ENCODE peak calls at places on chromosome 16, in four cellular contexts. One of them, this sample, is unnamed.

GRCh38 chr16:82504811-82505210 is 122.0 kb upstream of the CDH13 start:
- DNase-seq in H1: no peak
- DNase-seq in K562: no peak
- DNase-seq in HepG2: no peak
- DNase-seq in this sample: no peak

GRCh38 chr16:19284207-19284606 is 1.3 kb upstream of the CLEC19A start:
- DNase-seq in H1: no peak
- DNase-seq in K562: no peak
- DNase-seq in HepG2: no peak
- DNase-seq in this sample: peak; percentile 58

GRCh38 chr16:48152226-48152625 is 3.6 kb downstream of the ABCC12 start:
- DNase-seq in K562: no peak
- DNase-seq in H1: no peak
- DNase-seq in HepG2: no peak
- DNase-seq in this sample: no peak

GRCh38 chr16:47851026-47851610 is 304.7 kb downstream of the ABCC12 start:
- DNase-seq in H1: peak; percentile 33
- DNase-seq in K562: no peak
- DNase-seq in HepG2: no peak
- DNase-seq in this sample: no peak

GRCh38 chr16:31083081-31083480 is 5.7 kb downstream of the PRSS53 start:
- DNase-seq in H1: no peak
- DNase-seq in HepG2: no peak
- DNase-seq in K562: no peak
- DNase-seq in this sample: no peak

GRCh38 chr16:82660078-82660645 is 33.4 kb downstream of the CDH13 start:
- DNase-seq in K562: no peak
- DNase-seq in H1: no peak
- DNase-seq in HepG2: no peak
- DNase-seq in this sample: no peak

GRCh38 chr16:31113420-31114124 is 3.9 kb upstream of the KAT8 start:
- DNase-seq in H1: no peak
- DNase-seq in HepG2: peak; percentile 57
- DNase-seq in K562: no peak
- DNase-seq in this sample: no peak

GRCh38 chr16:4800290-4801041 is 2.0 kb downstream of the ROGDI start:
- DNase-seq in HepG2: peak; percentile 56
- DNase-seq in K562: no peak
- DNase-seq in H1: no peak
- DNase-seq in this sample: no peak

GRCh38 chr16:7227193-7227825 is 105.3 kb upstream of the RBFOX1 start:
- DNase-seq in K562: no peak
- DNase-seq in H1: peak; percentile 60
- DNase-seq in HepG2: no peak
- DNase-seq in this sample: no peak

GRCh38 chr16:67923414-67924127 is 8.1 kb downstream of the CTRL start:
- DNase-seq in HepG2: no peak
- DNase-seq in K562: no peak
- DNase-seq in H1: no peak
- DNase-seq in this sample: no peak

GRCh38 chr16:66717776-66718175 is 21.2 kb upstream of the CMTM4 start:
- DNase-seq in K562: no peak
- DNase-seq in HepG2: no peak
- DNase-seq in H1: no peak
- DNase-seq in this sample: no peak

GRCh38 chr16:80666378-80667257 is 125.8 kb downstream of the DYNLRB2 start:
- DNase-seq in H1: no peak
- DNase-seq in HepG2: no peak
- DNase-seq in K562: no peak
- DNase-seq in this sample: no peak

GRCh38 chr16:4207683-4208528 is 34.0 kb downstream of the SRL start:
- DNase-seq in H1: no peak
- DNase-seq in HepG2: no peak
- DNase-seq in K562: peak; percentile 62
- DNase-seq in this sample: no peak

GRCh38 chr16:29806096-29806579 is at the start of gene MAZ:
- DNase-seq in H1: no peak
- DNase-seq in HepG2: no peak
- DNase-seq in K562: no peak
- DNase-seq in this sample: no peak

GRCh38 chr16:29857133-29857760 is 5.8 kb downstream of the CDIPT start:
- DNase-seq in HepG2: no peak
- DNase-seq in H1: no peak
- DNase-seq in K562: no peak
- DNase-seq in this sample: no peak

GRCh38 chr16:26710475-26710874 is 356.3 kb upstream of the C16orf82 start:
- DNase-seq in H1: no peak
- DNase-seq in HepG2: no peak
- DNase-seq in K562: no peak
- DNase-seq in this sample: no peak

GRCh38 chr16:57301126-57301817 is 16.8 kb upstream of the PLLP start:
- DNase-seq in K562: no peak
- DNase-seq in H1: no peak
- DNase-seq in HepG2: no peak
- DNase-seq in this sample: no peak

GRCh38 chr16:64507240-64508024 is 614.4 kb downstream of the CDH11 start:
- DNase-seq in H1: no peak
- DNase-seq in K562: no peak
- DNase-seq in HepG2: no peak
- DNase-seq in this sample: no peak

GRCh38 chr16:46857261-46857962 is 26.4 kb upstream of the C16orf87 start:
- DNase-seq in H1: no peak
- DNase-seq in K562: peak; percentile 23
- DNase-seq in HepG2: peak; percentile 65
- DNase-seq in this sample: peak; percentile 55

GRCh38 chr16:7325835-7326234 is 6.8 kb upstream of the RBFOX1 start:
- DNase-seq in K562: no peak
- DNase-seq in H1: no peak
- DNase-seq in HepG2: no peak
- DNase-seq in this sample: no peak

GRCh38 chr16:26175944-26176343 is 484.2 kb downstream of the HS3ST4 start:
- DNase-seq in HepG2: no peak
- DNase-seq in H1: no peak
- DNase-seq in K562: no peak
- DNase-seq in this sample: no peak

GRCh38 chr16:23137256-23137655 is 12.0 kb downstream of the USP31 start:
- DNase-seq in K562: no peak
- DNase-seq in H1: no peak
- DNase-seq in HepG2: no peak
- DNase-seq in this sample: no peak

GRCh38 chr16:24286713-24287405 is 30.7 kb downstream of the CACNG3 start:
- DNase-seq in H1: no peak
- DNase-seq in HepG2: no peak
- DNase-seq in K562: no peak
- DNase-seq in this sample: no peak

GRCh38 chr16:81693467-81694303 is 85.4 kb upstream of the PLCG2 start:
- DNase-seq in H1: no peak
- DNase-seq in HepG2: no peak
- DNase-seq in K562: no peak
- DNase-seq in this sample: no peak

GRCh38 chr16:15899538-15900100 is 11.2 kb upstream of the CEP20 start:
- DNase-seq in K562: peak; percentile 62
- DNase-seq in HepG2: peak; percentile 95
- DNase-seq in H1: no peak
- DNase-seq in this sample: peak; percentile 95

GRCh38 chr16:27838536-27839175 is 224.9 kb downstream of the GSG1L start:
- DNase-seq in HepG2: no peak
- DNase-seq in K562: no peak
- DNase-seq in H1: no peak
- DNase-seq in this sample: no peak
- TF ChIP-seq RAD21 in HepG2: no peak
- TF ChIP-seq RAD21 in K562: no peak
- TF ChIP-seq RAD21 in H1: no peak
- TF ChIP-seq RAD21 in this sample: no peak

DNA sequence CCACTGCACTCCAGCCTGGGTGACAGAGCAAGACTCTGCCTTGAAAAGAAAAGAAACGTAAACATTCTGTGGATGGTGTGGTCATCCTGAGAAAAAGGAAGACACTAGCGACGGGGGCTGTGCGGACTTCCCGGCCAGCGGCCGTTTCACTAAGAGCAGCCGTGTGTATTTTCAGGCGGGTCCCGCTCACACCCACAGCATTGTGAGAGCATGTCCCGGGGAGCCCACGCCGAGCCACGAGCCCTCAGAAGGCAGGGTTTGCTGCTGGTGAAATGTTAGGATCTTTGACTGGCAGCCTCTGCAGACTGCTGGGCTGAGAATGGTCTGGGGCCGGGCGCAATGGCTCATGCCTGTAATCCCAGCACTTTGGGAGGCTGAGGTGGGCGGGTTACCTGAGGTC is 40.3 kb downstream of the LMF1 start:
- DNase-seq in HepG2: no peak
- DNase-seq in H1: no peak
- DNase-seq in K562: no peak
- DNase-seq in this sample: no peak
- TF ChIP-seq HDAC2 in HepG2: no peak
- TF ChIP-seq HDAC2 in H1: no peak
- TF ChIP-seq HDAC2 in K562: no peak
- TF ChIP-seq HDAC2 in this sample: no peak

GRCh38 chr16:84911490-84912216 is 91.9 kb downstream of the CRISPLD2 start:
- DNase-seq in HepG2: no peak
- DNase-seq in H1: no peak
- DNase-seq in K562: no peak
- DNase-seq in this sample: no peak

GRCh38 chr16:84916156-84916555 is 95.2 kb downstream of the ZDHHC7 start:
- DNase-seq in H1: no peak
- DNase-seq in HepG2: no peak
- DNase-seq in K562: no peak
- DNase-seq in this sample: no peak

GRCh38 chr16:84916850-84917249 is 94.5 kb downstream of the ZDHHC7 start:
- DNase-seq in HepG2: no peak
- DNase-seq in H1: no peak
- DNase-seq in K562: no peak
- DNase-seq in this sample: no peak

GRCh38 chr16:84913315-84913714 is 93.5 kb downstream of the CRISPLD2 start:
- DNase-seq in HepG2: no peak
- DNase-seq in H1: no peak
- DNase-seq in K562: no peak
- DNase-seq in this sample: no peak

GRCh38 chr16:84914273-84914672 is 94.5 kb downstream of the CRISPLD2 start:
- DNase-seq in HepG2: no peak
- DNase-seq in K562: no peak
- DNase-seq in H1: no peak
- DNase-seq in this sample: no peak
- TF ChIP-seq JUN in HepG2: no peak
- TF ChIP-seq JUN in K562: no peak
- TF ChIP-seq JUN in H1: no peak
- TF ChIP-seq JUN in this sample: no peak

GRCh38 chr16:11258553-11259287 is 2.7 kb upstream of the SOCS1 start:
- DNase-seq in HepG2: peak; percentile 65
- DNase-seq in H1: no peak
- DNase-seq in K562: no peak
- DNase-seq in this sample: no peak
- TF ChIP-seq RAD21 in HepG2: no peak
- TF ChIP-seq RAD21 in H1: no peak
- TF ChIP-seq RAD21 in K562: no peak
- TF ChIP-seq RAD21 in this sample: no peak